ENCODE peak calls at places on chromosomes 12 and 14, in eight cellular contexts. O is cardiac fibroblast, E is astrocyte, A is stomach, X is heart left ventricle, P is neural crest cell, K is endothelial cell of umbilical vein, R is bronchial epithelial cell. V is an unnamed sample.
A peak's percentile ranks its signal among the peaks of the same experiment; 100 is the strongest.

GRCh38 chr14:39268393-39268792 is 34.7 kb downstream of the MIA2 start:
- DNase-seq in O (peak; percentile 20), E (peak; percentile 38), A (no peak), X (no peak), P (no peak), K (no peak), R (peak; percentile 21), V (no peak)

GRCh38 chr12:7019043-7019569 is 830 bp upstream of the LPCAT3 start:
- DNase-seq in O (no peak), E (no peak), A (no peak), X (no peak), P (no peak), K (no peak), R (no peak), V (no peak)

GRCh38 chr14:52241102-52241793 is 26.2 kb upstream of the PTGDR start:
- DNase-seq in O (peak; percentile 75), E (peak; percentile 73), A (no peak), X (no peak), P (no peak), K (no peak), R (peak; percentile 55), V (no peak)

GRCh38 chr12:27619308-27619707 is 76.9 kb upstream of the REP15 start:
- DNase-seq in O (peak; percentile 78), E (peak; percentile 90), A (no peak), X (no peak), P (no peak), K (peak; percentile 87), R (peak; percentile 91), V (no peak)

GRCh38 chr12:2319747-2320146 is 267.0 kb downstream of the CACNA1C start:
- DNase-seq in O (peak; percentile 48), E (peak; percentile 42), A (no peak), X (peak; percentile 75), P (no peak), K (no peak), R (no peak), V (no peak)

GRCh38 chr14:78519863-78520262 is 349.7 kb downstream of the NRXN3 start:
- DNase-seq in O (peak; percentile 10), E (peak; percentile 7), A (no peak), X (no peak), P (peak; percentile 68), K (peak; percentile 8), R (peak; percentile 25), V (no peak)

GRCh38 chr12:28097221-28097620 is 93.0 kb upstream of the CCDC91 start:
- DNase-seq in O (no peak), E (no peak), A (no peak), X (no peak), P (no peak), K (no peak), R (no peak), V (no peak)

GRCh38 chr14:94028450-94028826 is 2.3 kb downstream of the OTUB2 start:
- DNase-seq in O (no peak), E (peak; percentile 62), A (no peak), X (no peak), P (no peak), K (no peak), R (peak; percentile 80), V (no peak)

GRCh38 chr12:110656071-110656655 is 32.8 kb downstream of the HVCN1 start:
- DNase-seq in O (no peak), E (no peak), A (no peak), X (no peak), P (no peak), K (no peak), R (no peak), V (no peak)

GRCh38 chr12:65667932-65668331 is 156.4 kb upstream of the HMGA2 start:
- DNase-seq in O (no peak), E (no peak), A (no peak), X (no peak), P (no peak), K (no peak), R (no peak), V (no peak)

GRCh38 chr14:88868558-88869159 is 44.2 kb downstream of the TTC8 start:
- DNase-seq in O (peak; percentile 33), E (peak; percentile 5), A (no peak), X (no peak), P (no peak), K (peak; percentile 32), R (peak; percentile 55), V (no peak)

GRCh38 chr12:42981379-42981778 is 391.8 kb upstream of the PRICKLE1 start:
- DNase-seq in O (no peak), E (peak; percentile 86), A (no peak), X (no peak), P (no peak), K (no peak), R (peak; percentile 38), V (no peak)

GRCh38 chr12:133236556-133236955 is 879 bp upstream of the ANHX start:
- DNase-seq in O (no peak), E (no peak), A (no peak), X (no peak), P (no peak), K (no peak), R (no peak), V (no peak)

GRCh38 chr14:104746071-104746545 is 6.8 kb upstream of the SIVA1 start:
- DNase-seq in O (no peak), E (no peak), A (no peak), X (peak; percentile 17), P (no peak), K (no peak), R (no peak), V (no peak)

GRCh38 chr14:21025374-21026151 is 702 bp upstream of the NDRG2 start:
- DNase-seq in O (peak; percentile 22), E (no peak), A (peak; percentile 35), X (peak; percentile 92), P (peak; percentile 23), K (no peak), R (no peak), V (no peak)

GRCh38 chr14:51576112-51576420 is 75.6 kb upstream of the FRMD6 start:
- DNase-seq in O (peak; percentile 10), E (peak; percentile 81), A (no peak), X (no peak), P (no peak), K (no peak), R (no peak), V (no peak)

GRCh38 chr14:66403183-66403582 is 83.0 kb upstream of the CCDC196 start:
- DNase-seq in O (peak; percentile 46), E (peak; percentile 7), A (no peak), X (no peak), P (no peak), K (peak; percentile 27), R (peak; percentile 70), V (no peak)

GRCh38 chr12:126038434-126038833 is 973.2 kb downstream of the AACS start:
- DNase-seq in O (no peak), E (no peak), A (no peak), X (no peak), P (no peak), K (no peak), R (no peak), V (no peak)

GRCh38 chr14:69708586-69709169 is 58.3 kb upstream of the SRSF5 start:
- DNase-seq in O (no peak), E (no peak), A (no peak), X (no peak), P (peak; percentile 51), K (no peak), R (no peak), V (no peak)
- TF ChIP-seq CTCF in O (peak; percentile 24), E (peak; percentile 32), A (no peak), X (no peak), P (peak; percentile 47), K (no peak), R (peak; percentile 39), V (peak; percentile 56)

DNA sequence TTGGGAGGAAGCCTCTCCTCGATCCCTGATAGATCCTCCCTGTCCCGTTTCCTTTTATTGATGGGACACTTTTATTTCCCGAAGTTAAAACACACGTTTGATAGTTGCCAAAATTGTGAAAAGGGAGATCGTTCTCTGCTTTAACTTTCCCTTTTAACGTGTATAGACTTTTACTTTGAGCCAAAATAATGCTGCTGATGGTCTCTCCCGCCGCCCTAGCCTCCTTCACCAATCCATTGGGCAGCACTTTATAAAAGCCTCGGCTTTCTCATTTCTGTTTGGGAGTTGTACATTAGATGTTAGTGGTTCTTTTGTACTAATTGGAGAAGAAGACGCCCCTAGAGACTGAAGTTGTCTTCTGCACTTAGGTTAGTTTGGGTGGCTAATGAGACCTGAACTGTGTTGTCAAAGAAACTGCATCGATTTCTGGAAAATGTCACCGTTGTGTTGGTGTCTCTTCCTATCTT is 1.4 kb downstream of the TMTC2 start:
- DNase-seq in O (peak; percentile 20), E (peak; percentile 8), A (no peak), X (no peak), P (no peak), K (peak; percentile 27), R (peak; percentile 21), V (no peak)
- TF ChIP-seq CTCF in O (no peak), E (peak; percentile 16), A (no peak), X (no peak), P (peak; percentile 36), K (no peak), R (no peak), V (no peak)

DNA sequence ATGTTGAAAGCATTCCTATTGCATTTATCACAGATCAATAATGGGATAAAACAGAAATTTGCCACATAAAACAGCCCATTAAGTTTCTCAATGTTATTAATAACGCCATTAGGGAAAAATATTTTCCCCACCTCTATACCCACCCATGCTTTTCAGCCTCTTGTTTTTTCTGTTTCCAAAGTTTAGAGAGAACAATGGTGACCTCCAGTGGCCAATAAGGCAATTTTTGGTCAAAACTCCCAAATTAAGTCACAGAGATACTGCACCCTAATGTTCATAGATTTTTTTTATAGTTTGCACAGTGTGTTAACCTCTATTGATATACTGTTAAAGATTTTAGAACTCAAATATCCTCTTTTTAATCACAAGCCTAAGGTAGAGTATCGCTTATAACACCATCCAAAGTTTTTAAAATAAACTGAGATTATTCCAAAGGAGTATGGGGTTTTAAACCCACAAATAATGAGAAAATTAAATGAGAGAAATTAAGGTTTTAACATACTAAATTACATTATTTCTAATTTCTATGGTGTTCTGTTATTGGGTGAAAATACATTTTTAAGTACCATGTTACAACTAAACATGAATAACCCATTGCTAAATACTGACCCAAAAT is 184.7 kb upstream of the DCN start:
- DNase-seq in O (peak; percentile 45), E (no peak), A (no peak), X (no peak), P (no peak), K (peak; percentile 24), R (peak; percentile 21), V (no peak)
- TF ChIP-seq CTCF in O (peak; percentile 45), E (peak; percentile 34), A (no peak), X (peak; percentile 35), P (peak; percentile 63), K (peak; percentile 20), R (peak; percentile 28), V (peak; percentile 43)

DNA sequence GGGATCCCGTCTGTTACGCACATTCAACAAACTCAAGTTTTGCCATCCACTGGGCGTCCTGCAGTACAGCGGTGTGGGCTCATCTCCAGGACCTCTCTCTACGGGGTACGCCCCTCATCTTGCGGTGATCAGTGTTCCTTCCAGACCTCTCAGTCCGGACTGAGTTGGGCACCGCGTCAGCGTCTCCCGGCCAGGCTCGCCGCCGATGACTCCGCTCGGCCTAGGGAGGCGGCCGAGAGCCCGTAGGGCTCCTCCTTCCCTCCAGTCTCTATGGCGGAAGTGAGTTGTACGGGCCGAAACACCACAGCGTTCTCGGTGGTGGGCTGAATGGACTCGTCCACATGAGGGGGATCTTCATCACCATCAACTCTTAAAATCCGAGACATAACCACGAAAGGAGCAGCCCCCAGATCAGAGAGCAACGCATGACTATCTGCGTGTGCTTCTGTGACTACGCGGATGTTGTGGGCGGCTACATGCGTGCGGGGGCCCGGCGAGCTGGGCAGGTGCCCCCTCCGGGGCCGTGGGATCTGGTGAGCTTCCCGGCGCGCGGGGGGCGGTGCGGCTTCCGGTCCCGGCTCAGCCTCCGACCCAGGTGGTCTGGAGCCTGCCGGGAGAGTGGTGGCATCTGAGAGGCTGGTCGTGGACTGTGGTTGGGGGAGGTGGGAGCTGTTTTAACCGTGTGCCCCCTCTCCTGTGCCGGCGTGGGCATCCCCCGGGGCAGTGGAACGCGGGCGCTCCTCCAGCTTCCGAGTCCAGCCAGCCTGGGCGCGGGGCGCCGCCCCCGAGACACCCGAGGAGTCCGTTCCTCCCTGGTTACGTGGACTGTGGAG is at the start of gene ATG101:
- DNase-seq in O (peak; percentile 97), E (peak; percentile 95), A (peak; percentile 91), X (peak; percentile 93), P (peak; percentile 81), K (peak; percentile 95), R (peak; percentile 84), V (peak; percentile 81)
- TF ChIP-seq CTCF in O (peak; percentile 56), E (peak; percentile 71), A (no peak), X (peak; percentile 53), P (peak; percentile 63), K (peak; percentile 83), R (peak; percentile 92), V (peak; percentile 84)

V was measured in D721Med.